ENCODE peak calls at places on chromosomes 6 and 20, in seven cellular contexts. X is tibial artery, W is hepatocyte, Q is heart left ventricle, D is heart right ventricle, O is upper lobe of left lung, K is psoas muscle. Z is an unnamed sample.

GRCh38 chr6:40778186-40778585 is 191.0 kb upstream of the LRFN2 start:
- DNase-seq in X (no peak), Q (no peak), W (no peak), O (no peak), D (no peak), K (no peak), Z (no peak)

GRCh38 chr6:122107256-122107655 is 292.2 kb upstream of the HSF2 start:
- DNase-seq in O (no peak), D (no peak), X (no peak), Q (no peak), K (no peak), W (no peak), Z (no peak)

GRCh38 chr6:37877373-37878149 is 58.0 kb downstream of the ZFAND3 start:
- DNase-seq in D (no peak), W (no peak), K (no peak), O (no peak), X (no peak), Q (no peak), Z (no peak)

GRCh38 chr6:13307508-13307995 is 20.8 kb downstream of the TBC1D7 start:
- DNase-seq in X (no peak), D (no peak), Q (no peak), O (no peak), K (no peak), W (no peak), Z (no peak)

GRCh38 chr20:1896859-1897258 is 1.7 kb downstream of the SIRPA start:
- DNase-seq in Q (no peak), D (no peak), K (no peak), W (no peak), O (no peak), X (no peak), Z (no peak)

GRCh38 chr20:38091447-38092216 is 58.1 kb downstream of the RPRD1B start:
- DNase-seq in W (no peak), Q (no peak), X (no peak), K (no peak), D (no peak), O (no peak), Z (no peak)

GRCh38 chr6:93036835-93037234 is 382.5 kb downstream of the EPHA7 start:
- DNase-seq in K (no peak), W (peak; percentile 19), O (no peak), Q (no peak), X (no peak), D (no peak), Z (no peak)

GRCh38 chr20:11492391-11492790 is 425.3 kb upstream of the BTBD3 start:
- DNase-seq in O (no peak), X (no peak), Q (no peak), D (no peak), K (no peak), W (no peak), Z (no peak)

GRCh38 chr20:63126876-63127699 is 88.8 kb downstream of the YTHDF1 start:
- DNase-seq in W (no peak), D (peak; percentile 4), X (no peak), K (peak; percentile 28), Q (peak; percentile 7), O (peak; percentile 33), Z (no peak)

GRCh38 chr6:104941694-104942177 is 15.2 kb upstream of the LIN28B start:
- DNase-seq in D (no peak), Q (no peak), X (no peak), K (no peak), O (no peak), W (no peak), Z (no peak)

GRCh38 chr20:13142143-13142542 is 78.9 kb upstream of the ISM1 start:
- DNase-seq in X (no peak), O (no peak), K (no peak), Q (no peak), D (no peak), W (no peak), Z (no peak)

GRCh38 chr6:3377536-3378397 is 79.1 kb downstream of the SLC22A23 start:
- DNase-seq in D (no peak), Q (no peak), W (no peak), X (no peak), O (no peak), K (no peak), Z (no peak)

GRCh38 chr6:6665505-6665904 is 77.0 kb downstream of the LY86 start:
- DNase-seq in W (no peak), X (no peak), K (no peak), D (no peak), Q (no peak), O (no peak), Z (no peak)

GRCh38 chr20:31691646-31692275 is 30.9 kb downstream of the BCL2L1 start:
- DNase-seq in X (no peak), W (no peak), Q (no peak), O (no peak), K (no peak), D (no peak), Z (no peak)

GRCh38 chr6:33692760-33693158 is 18.7 kb downstream of the UQCC2 start:
- DNase-seq in K (peak; percentile 77), W (no peak), X (no peak), D (peak; percentile 40), Q (no peak), O (peak; percentile 57), Z (peak; percentile 60)

GRCh38 chr20:37757550-37757949 is 63.7 kb downstream of the CTNNBL1 start:
- DNase-seq in O (no peak), X (no peak), K (no peak), D (peak; percentile 25), Q (no peak), W (no peak), Z (no peak)

GRCh38 chr6:140909156-140909555 is 1223.6 kb upstream of the GJE1 start:
- DNase-seq in Q (no peak), W (no peak), O (no peak), D (no peak), X (no peak), K (no peak), Z (no peak)

GRCh38 chr20:1801551-1801950 is 93.7 kb upstream of the SIRPA start:
- DNase-seq in W (no peak), D (no peak), K (no peak), Q (no peak), O (no peak), X (no peak), Z (no peak)

GRCh38 chr6:48151142-48151541 is 40.1 kb upstream of the PTCHD4 start:
- DNase-seq in Q (no peak), W (no peak), K (no peak), O (no peak), X (no peak), D (no peak), Z (no peak)

GRCh38 chr6:112831022-112831421 is 483.9 kb downstream of the RFPL4B start:
- DNase-seq in O (no peak), K (no peak), X (no peak), Q (no peak), D (no peak), W (no peak), Z (no peak)
- H3K4me3 ChIP-seq in O (no peak overlapping the region), K (no peak overlapping the region), X (no peak overlapping the region), Q (no peak overlapping the region), D (no peak overlapping the region), W (no peak overlapping the region), Z (no peak overlapping the region)

DNA sequence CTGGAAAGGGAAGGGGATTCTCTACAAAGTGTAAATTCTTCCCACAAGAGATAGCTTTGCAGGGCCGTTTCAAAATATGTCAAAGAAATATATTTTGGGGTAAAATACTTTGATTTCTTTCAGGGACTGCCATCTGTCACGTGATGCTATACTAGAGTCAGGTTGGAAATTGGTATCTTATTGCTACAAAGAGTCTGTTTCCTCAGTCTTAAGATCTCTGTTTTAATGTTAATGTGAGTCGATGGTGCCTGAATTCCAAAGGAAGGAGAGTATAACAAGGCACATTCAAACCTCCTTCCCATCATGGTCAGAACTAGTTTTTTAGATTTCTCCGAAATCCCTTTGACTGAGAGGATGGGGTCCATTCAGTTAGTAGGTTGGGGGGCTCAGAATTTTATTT is 36.3 kb upstream of the PDE7B start:
- DNase-seq in W (no peak), O (no peak), D (no peak), Q (no peak), K (no peak), X (no peak), Z (no peak)
- H3K4me1 ChIP-seq in W (peaks cover 3% of the 10 kb centered on the region), O (no peaks in the 10 kb centered on the region), D (peaks cover 3% of the 10 kb centered on the region), Q (peaks cover 18% of the 10 kb centered on the region), K (peaks cover 3% of the 10 kb centered on the region), X (peaks cover 10% of the 10 kb centered on the region), Z (no peaks in the 10 kb centered on the region)

DNA sequence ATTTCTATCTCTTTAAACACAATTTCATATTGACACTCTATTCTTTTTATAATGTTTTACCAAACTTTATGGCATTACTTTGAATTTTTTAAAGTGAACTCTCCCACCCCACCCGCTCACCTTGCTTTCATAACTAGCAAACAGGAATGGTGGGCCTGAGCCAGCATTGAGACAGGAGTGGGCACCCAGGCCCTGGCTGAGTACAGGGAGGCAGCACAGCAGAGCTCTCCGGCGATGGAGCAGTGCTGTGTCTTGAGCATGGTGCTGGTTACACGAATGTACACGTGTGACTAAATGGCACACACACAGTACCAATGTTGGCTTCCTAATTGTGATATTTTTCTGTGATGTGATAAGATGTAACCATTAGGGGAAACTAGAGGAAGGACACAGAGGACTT is 4.5 kb downstream of the CST11 start:
- DNase-seq in D (no peak), K (no peak), Q (no peak), O (no peak), W (no peak), X (no peak), Z (no peak)
- H3K36me3 ChIP-seq in D (no peaks in the 10 kb centered on the region), K (no peaks in the 10 kb centered on the region), Q (no peaks in the 10 kb centered on the region), O (no peaks in the 10 kb centered on the region), W (no peaks in the 10 kb centered on the region), X (no peaks in the 10 kb centered on the region), Z (no peaks in the 10 kb centered on the region)

DNA sequence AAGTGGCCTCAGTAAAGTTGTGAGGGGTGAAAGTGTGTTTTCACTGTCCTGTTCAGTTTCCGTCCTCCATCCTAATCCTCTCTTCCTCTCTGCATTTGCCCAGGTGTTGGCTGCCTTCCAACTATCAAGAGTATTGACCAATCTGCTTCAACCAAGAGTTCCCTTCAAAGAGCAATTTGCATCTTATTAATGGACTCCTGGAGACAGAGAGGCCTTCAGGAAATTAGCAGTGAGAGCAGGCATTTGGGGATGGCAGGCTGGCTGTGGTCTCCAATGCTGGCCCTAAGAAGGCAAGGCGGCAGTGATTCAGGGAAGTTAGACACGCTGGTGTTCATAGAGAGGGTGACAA is 77.2 kb downstream of the GPR6 start:
- DNase-seq in W (no peak), Q (no peak), O (no peak), D (no peak), K (no peak), X (no peak), Z (no peak)
- H3K4me3 ChIP-seq in W (no peak overlapping the region), Q (no peak overlapping the region), O (no peak overlapping the region), D (no peak overlapping the region), K (no peak overlapping the region), X (no peak overlapping the region), Z (no peak overlapping the region)

DNA sequence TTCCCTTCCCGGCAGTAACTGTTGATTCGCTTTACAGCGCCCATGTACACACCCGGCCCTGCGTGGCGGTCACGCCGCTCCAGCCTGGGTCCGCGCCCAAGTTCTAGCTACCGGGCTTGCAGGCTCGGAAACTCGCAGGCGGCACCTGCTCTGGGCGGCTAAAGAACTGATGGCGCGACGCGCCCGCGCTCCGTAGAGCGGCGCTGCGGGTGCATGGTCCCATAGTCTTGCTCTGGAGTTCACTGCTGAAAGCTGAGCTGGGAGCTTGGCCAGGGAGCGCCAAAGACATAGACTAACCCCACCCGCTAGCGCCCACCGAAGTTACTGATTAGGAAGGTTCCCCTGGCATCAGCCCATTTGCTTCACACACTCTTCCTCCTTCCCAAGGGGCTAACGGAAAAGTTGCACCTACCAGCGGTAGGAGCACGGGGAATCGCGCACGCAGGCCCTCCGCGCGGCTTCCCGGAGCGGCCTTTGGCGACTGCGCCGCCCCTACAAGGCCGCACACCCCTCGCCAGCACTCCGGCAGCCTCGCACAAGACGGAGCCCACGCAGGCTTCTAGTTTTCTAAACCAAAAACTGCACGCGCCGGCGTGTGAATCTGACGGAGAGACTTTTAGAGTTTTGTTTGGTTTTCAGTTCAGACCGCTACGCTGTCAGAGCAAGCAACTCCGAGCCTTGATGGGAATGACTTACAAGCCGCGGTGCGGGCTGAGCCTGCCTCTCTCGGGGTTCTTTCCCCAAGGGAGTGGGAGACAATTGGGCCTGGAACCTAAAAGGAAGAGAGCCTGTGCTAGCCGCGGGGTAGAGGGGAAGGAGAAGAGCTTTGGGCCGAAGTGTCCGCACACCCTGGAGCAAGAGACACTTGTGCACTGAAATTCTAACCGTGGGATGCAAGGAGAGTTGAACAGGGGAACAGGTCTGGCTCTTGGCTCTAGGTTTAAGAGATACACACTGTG is 994 bp upstream of the POU3F2 start:
- DNase-seq in D (peak; percentile 28), X (no peak), W (peak; percentile 57), Q (no peak), O (peak; percentile 89), K (no peak), Z (no peak)
- H3K4me1 ChIP-seq in D (peaks cover 44% of the 10 kb centered on the region), X (peaks cover 48% of the 10 kb centered on the region), W (peaks cover 35% of the 10 kb centered on the region), Q (peaks cover 53% of the 10 kb centered on the region), O (peaks cover 72% of the 10 kb centered on the region), K (peaks cover 21% of the 10 kb centered on the region), Z (peaks cover 39% of the 10 kb centered on the region)